ENCODE peak calls at places on chromosomes 5 and 9, in four cellular contexts. X, A, W and J are unnamed samples. For H3K4me1, the result is how much of the 10 kb centered on the place peaks cover.

GRCh38 chr5:98769256-98770157 is 4.0 kb upstream of the RGMB start:
- DNase-seq in W (peak), A (peak), X (peak), J (peak)

GRCh38 chr5:14326035-14326909 is 183.1 kb downstream of the TRIO start:
- DNase-seq in W (no peak), A (no peak), X (no peak), J (no peak)

GRCh38 chr5:171965740-171966139 is 40.7 kb downstream of the FBXW11 start:
- DNase-seq in X (no peak), W (no peak), A (no peak), J (peak)

GRCh38 chr9:126155756-126156664 is 170.6 kb upstream of the MVB12B start:
- DNase-seq in A (no peak), W (no peak), X (no peak), J (no peak)

GRCh38 chr5:129459485-129460120 is 495 bp upstream of the ADAMTS19 start:
- DNase-seq in W (peak), A (no peak), X (peak), J (no peak)

GRCh38 chr5:119063579-119064379 is 7.1 kb upstream of the DMXL1 start:
- DNase-seq in A (no peak), W (no peak), X (no peak), J (peak)

GRCh38 chr5:1936413-1936812 is 53.7 kb upstream of the IRX4 start:
- DNase-seq in X (no peak), A (no peak), W (no peak), J (no peak)

GRCh38 chr5:154077692-154078091 is 38.9 kb downstream of the MFAP3 start:
- DNase-seq in A (no peak), W (no peak), X (no peak), J (no peak)

GRCh38 chr5:177472460-177473441 is 683 bp downstream of the DBN1 start:
- DNase-seq in W (no peak), A (no peak), X (no peak), J (peak)

GRCh38 chr9:134560206-134560605 is 81.4 kb upstream of the COL5A1 start:
- DNase-seq in W (no peak), A (no peak), X (no peak), J (no peak)

GRCh38 chr9:87324613-87325194 is 173.0 kb upstream of the DAPK1 start:
- DNase-seq in W (no peak), X (no peak), A (peak), J (peak)

GRCh38 chr5:98578438-98578837 is 195.0 kb upstream of the RGMB start:
- DNase-seq in X (no peak), W (no peak), A (no peak), J (no peak)

GRCh38 chr5:86929123-86929766 is 311.5 kb downstream of the COX7C start:
- DNase-seq in X (no peak), W (no peak), A (no peak), J (no peak)

GRCh38 chr5:43193952-43194321 is 1.9 kb downstream of the NIM1K start:
- DNase-seq in W (no peak), X (no peak), A (no peak), J (no peak)

GRCh38 chr9:95089916-95090791 is 227.4 kb downstream of the FANCC start:
- DNase-seq in W (peak), A (no peak), X (peak), J (no peak)

GRCh38 chr5:139415221-139415861 is 11.5 kb upstream of the SPATA24 start:
- DNase-seq in W (no peak), A (no peak), X (peak), J (no peak)

GRCh38 chr5:6827815-6828214 is 114.6 kb downstream of the TENT4A start:
- DNase-seq in X (no peak), W (no peak), A (no peak), J (no peak)

GRCh38 chr5:178826216-178826615 is 33.5 kb upstream of the ZNF354B start:
- DNase-seq in X (no peak), W (no peak), A (no peak), J (no peak)

GRCh38 chr5:121988443-121988842 is 26.7 kb downstream of the SRFBP1 start:
- DNase-seq in W (no peak), X (no peak), A (no peak), J (no peak)

GRCh38 chr5:157857821-157858526 is 971 bp downstream of the CLINT1 start:
- DNase-seq in A (no peak), W (no peak), X (no peak), J (no peak)

GRCh38 chr9:134644715-134645606 is 3.4 kb downstream of the COL5A1 start:
- DNase-seq in A (peak), W (peak), X (peak), J (peak)

GRCh38 chr9:37984672-37985611 is 81.0 kb upstream of the SLC25A51 start:
- DNase-seq in W (no peak), A (no peak), X (peak), J (peak)

GRCh38 chr9:2991292-2991691 is 147.4 kb upstream of the PUM3 start:
- DNase-seq in A (no peak), X (no peak), W (no peak), J (no peak)

GRCh38 chr5:73947876-73948275 is 321.9 kb downstream of the ARHGEF28 start:
- DNase-seq in A (no peak), X (no peak), W (no peak), J (no peak)

GRCh38 chr9:70475211-70475610 is 60.8 kb upstream of the KLF9 start:
- DNase-seq in W (no peak), A (no peak), X (no peak), J (no peak)

GRCh38 chr5:160269017-160269416 is 39.7 kb downstream of the FABP6 start:
- DNase-seq in W (peak), X (peak), A (no peak), J (peak)

GRCh38 chr5:5234912-5235311 is 94.8 kb downstream of the ADAMTS16 start:
- DNase-seq in W (no peak), X (no peak), A (no peak), J (no peak)

GRCh38 chr9:14216612-14217194 is 97.2 kb downstream of the NFIB start:
- DNase-seq in A (no peak), W (no peak), X (no peak), J (no peak)

GRCh38 chr9:111966851-111967250 is 70.2 kb downstream of the UGCG start:
- DNase-seq in X (no peak), W (no peak), A (no peak), J (peak)

GRCh38 chr5:132873930-132874271 is 433 bp downstream of the LEAP2 start:
- DNase-seq in A (no peak), W (no peak), X (no peak), J (no peak)

GRCh38 chr9:122527193-122527592 is at the start of gene OR1N1:
- DNase-seq in W (no peak), X (no peak), A (no peak), J (no peak)

GRCh38 chr5:140259509-140259908 is 43.4 kb downstream of the PFDN1 start:
- DNase-seq in W (no peak), X (no peak), A (no peak), J (no peak)

GRCh38 chr5:14581891-14582796 is 552 bp downstream of the OTULINL start:
- DNase-seq in A (peak), X (peak), W (peak), J (peak)

GRCh38 chr5:85549229-85549628 is 1068.5 kb upstream of the COX7C start:
- DNase-seq in A (no peak), W (no peak), X (no peak), J (no peak)

GRCh38 chr9:83219154-83219923 is 156.4 kb upstream of the RASEF start:
- DNase-seq in X (peak), A (peak), W (peak), J (peak)

GRCh38 chr5:7878381-7878873 is 9.5 kb downstream of the MTRR start:
- DNase-seq in A (no peak), W (no peak), X (no peak), J (peak)

GRCh38 chr5:82151622-82152021 is 126.5 kb downstream of the RPS23 start:
- DNase-seq in W (no peak), X (no peak), A (no peak), J (no peak)

GRCh38 chr9:71741841-71742648 is 26.3 kb downstream of the CEMIP2 start:
- DNase-seq in X (no peak), W (no peak), A (no peak), J (no peak)

GRCh38 chr5:58240286-58240685 is 219.6 kb downstream of the PLK2 start:
- DNase-seq in A (peak), X (no peak), W (no peak), J (no peak)

GRCh38 chr9:91151014-91151740 is 210.5 kb downstream of the AUH start:
- DNase-seq in X (no peak), A (no peak), W (no peak), J (no peak)

GRCh38 chr5:127419007-127419406 is 98.4 kb upstream of the PRRC1 start:
- DNase-seq in A (no peak), W (no peak), X (no peak), J (no peak)

GRCh38 chr5:127417534-127417933 is 99.9 kb upstream of the PRRC1 start:
- DNase-seq in A (no peak), X (no peak), W (no peak), J (no peak)

GRCh38 chr5:127416896-127417295 is 100.5 kb upstream of the PRRC1 start:
- DNase-seq in A (no peak), X (no peak), W (no peak), J (no peak)

GRCh38 chr5:127418378-127418777 is 99.1 kb upstream of the PRRC1 start:
- DNase-seq in X (no peak), W (no peak), A (no peak), J (no peak)

DNA sequence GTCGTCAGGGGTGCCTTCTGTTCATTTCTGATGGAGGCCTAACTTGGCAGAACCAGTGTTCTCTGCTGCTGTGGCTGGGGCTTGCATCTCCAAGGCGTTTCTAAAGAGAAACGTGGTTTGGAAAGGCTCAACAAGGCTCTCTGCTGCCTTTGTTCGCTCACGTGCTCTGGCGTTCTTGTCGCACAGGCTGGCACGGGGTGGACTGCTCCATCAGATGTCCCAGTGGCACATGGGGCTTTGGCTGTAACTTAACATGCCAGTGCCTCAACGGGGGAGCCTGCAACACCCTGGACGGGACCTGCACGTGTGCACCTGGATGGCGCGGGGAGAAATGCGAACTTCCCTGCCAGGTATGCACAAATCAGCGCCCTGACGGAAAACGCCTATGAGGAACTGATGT is 97.6 kb upstream of the PRRC1 start:
- DNase-seq in X (no peak), A (no peak), W (no peak), J (no peak)
- H3K4me1 ChIP-seq in X (under half), A (under half), W (under half), J (under half)

DNA sequence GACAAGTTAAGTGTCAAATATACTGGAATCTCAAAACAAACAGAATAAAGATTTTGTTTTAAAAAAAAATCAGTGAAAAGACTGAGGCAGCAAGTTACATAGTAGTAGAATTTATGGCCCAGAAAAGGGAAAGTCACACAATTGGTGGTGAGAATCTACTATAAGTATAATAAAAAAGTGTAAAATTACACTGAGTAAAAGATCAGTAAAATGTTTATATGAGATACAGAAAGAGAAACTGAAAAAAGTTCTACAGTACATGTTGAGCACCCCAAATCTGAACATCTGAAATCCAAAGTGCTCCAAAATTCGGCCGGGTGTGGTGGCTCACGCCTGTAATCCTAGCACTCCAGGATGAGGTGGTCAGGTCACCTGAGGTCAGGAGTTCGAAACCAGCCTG is 15.0 kb downstream of the AGTPBP1 start:
- DNase-seq in X (no peak), A (no peak), W (no peak), J (no peak)
- H3K4me1 ChIP-seq in X (under half), A (under half), W (under half), J (under half)

DNA sequence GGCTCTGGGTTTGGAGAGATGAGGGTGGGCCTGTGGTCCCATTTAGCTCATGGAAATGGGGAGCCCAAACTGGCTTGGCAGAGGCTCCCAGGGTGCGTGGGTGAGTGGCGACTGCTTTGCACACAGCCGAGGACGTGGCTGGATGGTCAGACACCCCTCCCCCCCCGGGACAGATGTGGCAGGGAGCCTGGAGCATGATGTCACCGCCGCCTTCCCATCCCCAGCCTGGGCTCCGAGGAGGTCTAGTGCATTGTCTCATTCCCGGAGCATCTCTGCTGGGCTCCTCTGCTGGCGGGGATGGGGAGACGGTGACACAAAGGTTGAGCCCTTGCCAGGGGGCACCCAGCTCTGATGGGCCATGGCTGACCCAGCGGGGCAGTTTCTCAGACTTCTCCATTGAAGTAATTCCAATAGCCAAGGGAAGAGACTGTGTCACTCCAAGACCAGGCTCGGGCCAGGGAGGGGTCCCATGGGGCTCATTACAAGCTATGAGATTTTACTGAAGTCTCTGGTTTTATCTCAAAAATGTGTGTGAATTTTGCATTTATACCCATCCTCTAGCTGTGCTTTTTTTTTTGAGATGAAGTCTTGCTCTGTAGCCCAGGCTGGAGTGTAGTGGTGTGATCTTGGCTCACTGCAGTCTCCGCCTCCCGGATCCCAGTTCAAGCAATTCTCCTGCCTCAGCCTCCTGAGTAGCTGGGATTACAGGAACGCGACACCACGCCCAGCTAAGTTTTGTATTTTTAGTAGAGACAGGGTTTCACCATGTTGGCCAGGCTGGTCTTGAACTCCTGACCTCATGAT is 36.1 kb downstream of the HMCN2 start:
- DNase-seq in W (peak), X (peak), A (no peak), J (no peak)
- H3K4me1 ChIP-seq in W (under half), X (under half), A (under half), J (under half)

DNA sequence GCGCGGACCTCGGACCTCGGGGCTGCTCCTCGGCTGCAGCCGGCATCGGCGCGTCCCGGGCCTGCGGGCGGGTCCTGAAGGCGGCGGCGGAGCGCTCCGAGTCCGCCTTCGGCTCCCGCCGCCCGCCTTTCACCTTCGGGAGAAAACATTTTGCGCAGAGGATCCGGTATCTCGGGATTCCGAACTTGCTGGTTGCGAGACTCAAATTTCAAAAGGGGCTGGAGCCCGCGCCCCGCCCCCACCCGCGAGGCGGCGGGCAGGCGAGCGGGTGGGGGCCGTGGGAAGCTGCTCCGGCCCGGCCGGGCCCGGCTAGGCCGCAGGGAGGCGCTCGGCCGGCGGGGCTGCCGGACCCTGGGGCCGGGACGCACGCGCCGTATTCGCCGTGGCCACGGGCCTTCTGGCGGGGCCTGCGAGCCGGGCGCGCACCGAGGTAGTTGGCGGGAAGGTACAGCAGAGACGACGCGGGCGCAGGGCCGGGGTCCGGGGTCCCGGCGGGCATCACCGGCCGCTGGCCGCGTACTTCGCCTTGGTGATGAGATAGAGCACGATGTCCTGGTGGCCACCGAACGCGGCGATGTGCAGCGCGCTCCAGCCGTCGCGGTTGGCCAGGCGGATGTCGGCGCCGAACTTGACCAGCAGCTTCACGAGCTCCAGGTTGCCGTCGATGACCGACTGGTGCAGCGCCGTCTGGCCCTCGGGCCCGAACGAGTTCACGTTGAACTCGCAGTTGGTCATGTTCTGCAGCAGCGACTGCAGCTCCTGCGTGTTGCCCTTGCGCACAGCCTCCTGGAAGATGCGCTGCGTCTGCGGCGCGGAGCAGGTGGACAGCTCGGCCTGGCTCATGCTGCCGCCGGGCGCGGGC is 754 bp downstream of the NRARP start:
- DNase-seq in X (peak), W (peak), A (no peak), J (peak)
- H3K4me1 ChIP-seq in X (under half), W (under half), A (under half), J (half or more)

GRCh38 chr5:67268233-67269011 is 71.8 kb upstream of the CD180 start:
- DNase-seq in A (peak), X (peak), W (peak), J (peak)
- H3K4me1 ChIP-seq in A (under half), X (under half), W (under half), J (under half)

GRCh38 chr5:135448071-135448704 is 1.0 kb upstream of the DCANP1 start:
- DNase-seq in X (no peak), W (peak), A (no peak), J (no peak)
- H3K4me1 ChIP-seq in X (under half), W (under half), A (under half), J (under half)

GRCh38 chr9:137030931-137031527 is 859 bp downstream of the FUT7 start:
- DNase-seq in A (no peak), W (no peak), X (no peak), J (no peak)
- H3K4me1 ChIP-seq in A (under half), W (under half), X (under half), J (under half)